ENCODE peak calls at places on chromosomes 13 and 19, in seven cellular contexts. I, K, W, T, J, D and Z are unnamed samples.

GRCh38 chr19:2922987-2923386 is 21.8 kb downstream of the ZNF77 start:
- DNase-seq in D (peak), K (no peak), I (no peak), W (no peak), T (no peak), J (no peak), Z (peak)

GRCh38 chr13:50072676-50073075 is 57.4 kb downstream of the KCNRG start:
- DNase-seq in W (no peak), J (no peak), K (no peak), T (no peak), I (no peak), D (no peak), Z (peak)

GRCh38 chr19:58569191-58569942 is 3.8 kb downstream of the MZF1 start:
- DNase-seq in K (peak), D (no peak), J (no peak), T (peak), I (no peak), W (no peak), Z (no peak)

GRCh38 chr19:2477732-2478191 is 1.8 kb downstream of the GADD45B start:
- DNase-seq in W (no peak), I (peak), J (no peak), D (no peak), T (no peak), K (no peak), Z (peak)

GRCh38 chr13:36453518-36453917 is 21.2 kb downstream of the CCNA1 start:
- DNase-seq in D (no peak), T (no peak), J (peak), K (no peak), I (no peak), W (no peak), Z (peak)

GRCh38 chr19:4896372-4896771 is 6.3 kb downstream of the ARRDC5 start:
- DNase-seq in T (no peak), K (no peak), D (peak), I (peak), J (no peak), W (no peak), Z (peak)

GRCh38 chr13:83672611-83673010 is 209.7 kb downstream of the SLITRK1 start:
- DNase-seq in T (no peak), I (no peak), D (no peak), W (no peak), K (no peak), J (no peak), Z (no peak)

GRCh38 chr19:39144487-39145071 is 19.0 kb downstream of the PAK4 start:
- DNase-seq in T (no peak), J (no peak), D (no peak), W (peak), I (no peak), K (no peak), Z (no peak)

GRCh38 chr13:26502826-26503225 is 54.7 kb upstream of the WASF3 start:
- DNase-seq in T (no peak), D (peak), I (no peak), K (no peak), W (peak), J (peak), Z (no peak)

GRCh38 chr13:33132644-33133440 is 116.6 kb downstream of the KL start:
- DNase-seq in I (no peak), D (no peak), T (no peak), W (no peak), K (no peak), J (no peak), Z (peak)

GRCh38 chr13:30561506-30561905 is 56.2 kb upstream of the USPL1 start:
- DNase-seq in J (no peak), K (no peak), D (no peak), T (no peak), W (no peak), I (no peak), Z (no peak)

GRCh38 chr13:95641961-95642621 is 2.4 kb downstream of the DZIP1 start:
- DNase-seq in T (no peak), I (peak), J (no peak), W (peak), K (peak), D (peak), Z (no peak)

GRCh38 chr19:42528354-42529247 is at the start of gene CEACAM1:
- DNase-seq in D (peak), K (peak), W (peak), I (peak), T (peak), J (no peak), Z (peak)

GRCh38 chr19:38455031-38455430 is 21.5 kb downstream of the RYR1 start:
- DNase-seq in J (no peak), T (no peak), I (no peak), D (no peak), K (no peak), W (peak), Z (peak)

GRCh38 chr13:110344320-110344719 is 37.2 kb downstream of the COL4A2 start:
- DNase-seq in T (no peak), I (no peak), K (no peak), W (no peak), J (no peak), D (no peak), Z (no peak)

GRCh38 chr13:71922191-71922590 is 55.2 kb upstream of the DACH1 start:
- DNase-seq in I (no peak), W (no peak), T (no peak), K (no peak), J (no peak), D (no peak), Z (no peak)

GRCh38 chr13:24644051-24644450 is 36.2 kb upstream of the ATP12A start:
- DNase-seq in I (no peak), W (no peak), T (no peak), D (no peak), J (no peak), K (no peak), Z (peak)

GRCh38 chr13:95709101-95709500 is 32.2 kb downstream of the DNAJC3 start:
- DNase-seq in T (no peak), K (no peak), I (no peak), D (no peak), W (no peak), J (no peak), Z (no peak)

GRCh38 chr13:111947876-111948275 is 119.1 kb upstream of the SOX1 start:
- DNase-seq in D (no peak), T (no peak), I (no peak), K (no peak), W (no peak), J (no peak), Z (no peak)

GRCh38 chr19:33627962-33628839 is 6.4 kb downstream of the CHST8 start:
- DNase-seq in T (no peak), I (no peak), W (no peak), K (no peak), D (no peak), J (no peak), Z (no peak)

GRCh38 chr13:38350114-38350617 is 515 bp downstream of the UFM1 start:
- DNase-seq in I (peak), D (peak), W (peak), J (peak), K (peak), T (peak), Z (peak)

GRCh38 chr13:104015646-104016396 is 949.6 kb upstream of the SLC10A2 start:
- DNase-seq in D (no peak), I (no peak), K (no peak), T (no peak), W (no peak), J (no peak), Z (no peak)

GRCh38 chr19:444677-445210 is 16.1 kb downstream of the SHC2 start:
- DNase-seq in I (no peak), W (no peak), K (no peak), D (no peak), J (no peak), T (no peak), Z (no peak)

GRCh38 chr13:62875118-62875640 is 1459.5 kb upstream of the PCDH20 start:
- DNase-seq in W (no peak), D (no peak), T (no peak), I (no peak), K (no peak), J (no peak), Z (peak)

GRCh38 chr19:1082928-1083816 is 12.0 kb downstream of the POLR2E start:
- DNase-seq in I (no peak), K (peak), T (no peak), W (no peak), D (no peak), J (no peak), Z (no peak)

GRCh38 chr13:83622422-83622784 is 259.9 kb downstream of the SLITRK1 start:
- DNase-seq in I (no peak), D (peak), K (no peak), J (no peak), T (no peak), W (no peak), Z (no peak)

GRCh38 chr13:106916329-106916728 is 348.4 kb upstream of the ARGLU1 start:
- DNase-seq in I (no peak), J (no peak), T (no peak), W (no peak), D (no peak), K (no peak), Z (no peak)

GRCh38 chr13:30375436-30375835 is 46.9 kb upstream of the UBE2L5 start:
- DNase-seq in J (no peak), W (no peak), K (no peak), I (no peak), T (no peak), D (no peak), Z (no peak)

GRCh38 chr13:83618966-83619365 is 263.3 kb downstream of the SLITRK1 start:
- DNase-seq in T (no peak), I (no peak), J (peak), K (no peak), W (no peak), D (peak), Z (peak)

GRCh38 chr13:86569119-86569518 is 769.9 kb upstream of the SLITRK6 start:
- DNase-seq in I (no peak), K (no peak), W (no peak), D (no peak), T (no peak), J (no peak), Z (no peak)

GRCh38 chr19:6238643-6239281 is 41.0 kb downstream of the MLLT1 start:
- DNase-seq in W (no peak), K (peak), T (no peak), J (no peak), I (peak), D (peak), Z (peak)

GRCh38 chr19:35885225-35885624 is 15.1 kb downstream of the NFKBID start:
- DNase-seq in D (no peak), I (no peak), T (no peak), J (no peak), K (no peak), W (no peak), Z (no peak)

GRCh38 chr19:40831502-40832430 is 18.5 kb downstream of the CYP2A6 start:
- DNase-seq in D (peak), I (no peak), W (no peak), J (peak), T (no peak), K (no peak), Z (peak)

GRCh38 chr13:34410653-34411052 is 531.4 kb upstream of the NBEA start:
- DNase-seq in D (no peak), I (no peak), K (no peak), J (no peak), T (no peak), W (no peak), Z (no peak)

GRCh38 chr19:13104848-13105646 is 2.4 kb upstream of the LYL1 start:
- DNase-seq in J (no peak), I (peak), W (no peak), D (no peak), T (no peak), K (no peak), Z (no peak)
- TF ChIP-seq CTCF in J (no peak), I (no peak), W (peak), D (no peak), T (no peak), K (no peak), Z (no peak)

GRCh38 chr19:46886546-46887239 is 25.9 kb downstream of the ARHGAP35 start:
- DNase-seq in I (no peak), K (no peak), T (no peak), D (no peak), W (no peak), J (no peak), Z (peak)

GRCh38 chr19:46887240-46887782 is 26.5 kb downstream of the ARHGAP35 start:
- DNase-seq in T (no peak), K (no peak), W (no peak), I (no peak), J (no peak), D (no peak), Z (no peak)

GRCh38 chr19:46892252-46893179 is 31.7 kb downstream of the ARHGAP35 start:
- DNase-seq in T (no peak), D (no peak), J (no peak), I (no peak), W (no peak), K (no peak), Z (no peak)

GRCh38 chr19:46885411-46885810 is 24.6 kb downstream of the ARHGAP35 start:
- DNase-seq in D (no peak), K (no peak), I (no peak), T (no peak), J (no peak), W (no peak), Z (no peak)

GRCh38 chr19:46890423-46891170 is 29.8 kb downstream of the ARHGAP35 start:
- DNase-seq in I (no peak), K (no peak), W (no peak), T (no peak), J (peak), D (peak), Z (peak)
- TF ChIP-seq CTCF in I (peak), K (no peak), W (no peak), T (no peak), J (peak), D (no peak), Z (no peak)

GRCh38 chr13:51729853-51730553 is 74.0 kb downstream of the DHRS12 start:
- DNase-seq in K (no peak), T (no peak), D (peak), I (peak), W (no peak), J (peak), Z (peak)

GRCh38 chr13:51728972-51729371 is 75.0 kb downstream of the DHRS12 start:
- DNase-seq in K (no peak), T (no peak), D (peak), I (no peak), W (no peak), J (peak), Z (peak)

GRCh38 chr13:51730927-51731326 is 73.0 kb downstream of the DHRS12 start:
- DNase-seq in K (no peak), T (no peak), W (no peak), J (no peak), I (no peak), D (no peak), Z (no peak)

GRCh38 chr13:51733656-51734334 is 70.2 kb downstream of the DHRS12 start:
- DNase-seq in D (peak), W (no peak), T (no peak), K (no peak), J (no peak), I (no peak), Z (peak)

DNA sequence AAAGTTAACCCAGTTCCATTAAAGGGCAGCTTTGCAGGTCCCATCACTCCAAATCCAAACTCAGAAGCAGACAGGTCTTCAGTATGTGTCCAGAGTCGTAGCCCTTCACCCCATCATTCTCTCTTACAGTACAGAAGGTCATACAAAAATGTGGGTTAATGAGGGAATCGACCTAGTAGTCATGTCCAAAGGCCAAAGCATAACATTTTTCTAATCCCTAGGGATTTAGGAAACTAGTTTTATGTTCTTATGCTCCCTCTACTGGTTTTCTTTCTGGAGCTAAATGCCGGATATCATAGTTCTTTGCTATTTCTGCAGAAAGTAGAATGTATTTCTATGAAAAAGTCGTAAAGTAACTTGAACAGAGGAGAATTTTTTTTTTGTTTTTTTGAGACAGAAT is 72.2 kb downstream of the DHRS12 start:
- DNase-seq in K (no peak), D (no peak), W (no peak), I (no peak), J (peak), T (no peak), Z (peak)
- TF ChIP-seq CTCF in K (peak), D (peak), W (no peak), I (peak), J (peak), T (no peak), Z (no peak)

GRCh38 chr19:13277104-13277809 is 127.0 kb downstream of the IER2 start:
- DNase-seq in D (peak), T (no peak), I (no peak), K (no peak), J (peak), W (peak), Z (peak)
- TF ChIP-seq CTCF in D (peak), T (peak), I (peak), K (peak), J (peak), W (peak), Z (peak)

GRCh38 chr19:16782719-16783118 is 46.5 kb upstream of the SIN3B start:
- DNase-seq in K (no peak), J (no peak), I (no peak), T (no peak), D (no peak), W (no peak), Z (no peak)
- TF ChIP-seq CTCF in K (no peak), J (no peak), I (no peak), T (no peak), D (no peak), W (no peak), Z (no peak)

GRCh38 chr19:8144273-8144672 is 5.1 kb downstream of the FBN3 start:
- DNase-seq in W (no peak), J (no peak), T (no peak), D (no peak), K (no peak), I (no peak), Z (no peak)

GRCh38 chr19:8148088-8148409 is 1.3 kb downstream of the FBN3 start:
- DNase-seq in I (no peak), K (no peak), T (no peak), D (no peak), W (no peak), J (no peak), Z (no peak)

GRCh38 chr19:8147579-8147978 is 1.8 kb downstream of the FBN3 start:
- DNase-seq in W (no peak), T (no peak), I (no peak), J (no peak), D (no peak), K (peak), Z (no peak)

GRCh38 chr19:8146877-8147575 is 2.4 kb downstream of the FBN3 start:
- DNase-seq in T (no peak), W (no peak), I (no peak), D (no peak), J (no peak), K (peak), Z (no peak)

GRCh38 chr19:8145969-8146368 is 3.4 kb downstream of the FBN3 start:
- DNase-seq in I (peak), K (peak), D (no peak), W (no peak), T (no peak), J (no peak), Z (no peak)
- TF ChIP-seq CTCF in I (no peak), K (no peak), D (peak), W (no peak), T (no peak), J (no peak), Z (no peak)

GRCh38 chr19:7926021-7926726 is at the start of gene CTXN1:
- DNase-seq in K (peak), W (peak), I (peak), D (no peak), J (no peak), T (peak), Z (peak)

GRCh38 chr19:7926727-7927604 is 1.0 kb upstream of the CTXN1 start:
- DNase-seq in J (no peak), I (peak), K (no peak), W (no peak), D (no peak), T (no peak), Z (no peak)

GRCh38 chr19:7928741-7929701 is 3.1 kb upstream of the CTXN1 start:
- DNase-seq in T (no peak), I (peak), J (peak), D (peak), K (no peak), W (peak), Z (peak)

GRCh38 chr19:7927605-7928333 is 1.8 kb upstream of the CTXN1 start:
- DNase-seq in K (no peak), I (peak), W (no peak), T (no peak), J (no peak), D (no peak), Z (no peak)

DNA sequence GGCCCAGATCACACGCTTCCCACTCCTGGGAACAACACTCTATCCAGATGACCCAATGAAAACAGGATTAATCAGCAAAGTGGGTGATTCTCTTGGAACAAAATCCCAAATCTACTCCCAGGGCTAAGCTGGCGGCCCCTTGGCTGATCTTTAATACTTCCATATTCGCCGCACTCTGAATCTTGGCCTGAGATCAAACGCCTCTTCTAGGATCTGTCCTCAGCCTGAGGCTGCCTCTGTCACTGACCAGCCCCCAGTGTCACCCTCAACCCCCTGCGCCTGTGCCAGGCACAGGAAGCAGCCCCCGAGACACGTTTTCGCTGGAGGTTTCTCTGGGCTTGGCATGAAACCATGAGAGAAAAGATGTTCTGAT is 2.4 kb upstream of the CTXN1 start:
- DNase-seq in I (no peak), K (no peak), D (no peak), J (no peak), T (no peak), W (no peak), Z (no peak)
- TF ChIP-seq CTCF in I (no peak), K (no peak), D (no peak), J (no peak), T (no peak), W (no peak), Z (no peak)

GRCh38 chr19:51125421-51126075 is 842 bp downstream of the SIGLEC9 start:
- DNase-seq in K (no peak), J (no peak), I (no peak), T (peak), D (no peak), W (no peak), Z (no peak)
- TF ChIP-seq CTCF in K (no peak), J (no peak), I (no peak), T (no peak), D (no peak), W (no peak), Z (no peak)

GRCh38 chr13:39655569-39656324 is at the start of gene COG6:
- DNase-seq in K (peak), D (peak), I (peak), J (peak), T (peak), W (peak), Z (peak)
- TF ChIP-seq CTCF in K (no peak), D (peak), I (no peak), J (no peak), T (no peak), W (no peak), Z (no peak)